ENCODE peak calls at places on chromosomes 3 and 15, in four cellular contexts. One of them, this sample, is unnamed.

GRCh38 chr3:57756022-57756527 is at the start of gene SLMAP:
- DNase-seq in GM19239: peak
- DNase-seq in activated CD4-positive, alpha-beta T cell treated with anti-CD3 and anti-CD28 coated beads, Interleukin-2, amount 50 U/mL, for 1 hour: peak
- DNase-seq in Peyer's patch: peak
- DNase-seq in this sample: peak

GRCh38 chr15:86021281-86022264 is 58.1 kb upstream of the AGBL1 start:
- DNase-seq in GM19239: no peak
- DNase-seq in activated CD4-positive, alpha-beta T cell treated with anti-CD3 and anti-CD28 coated beads, Interleukin-2, amount 50 U/mL, for 1 hour: no peak
- DNase-seq in Peyer's patch: no peak
- DNase-seq in this sample: no peak

GRCh38 chr3:29185706-29186105 is 95.2 kb upstream of the RBMS3 start:
- DNase-seq in GM19239: no peak
- DNase-seq in activated CD4-positive, alpha-beta T cell treated with anti-CD3 and anti-CD28 coated beads, Interleukin-2, amount 50 U/mL, for 1 hour: no peak
- DNase-seq in Peyer's patch: no peak
- DNase-seq in this sample: no peak

GRCh38 chr15:29815000-29815704 is 7.1 kb downstream of the TJP1 start:
- DNase-seq in GM19239: no peak
- DNase-seq in activated CD4-positive, alpha-beta T cell treated with anti-CD3 and anti-CD28 coated beads, Interleukin-2, amount 50 U/mL, for 1 hour: no peak
- DNase-seq in Peyer's patch: no peak
- DNase-seq in this sample: no peak

GRCh38 chr3:193800138-193801043 is 207.4 kb downstream of the OPA1 start:
- DNase-seq in GM19239: no peak
- DNase-seq in activated CD4-positive, alpha-beta T cell treated with anti-CD3 and anti-CD28 coated beads, Interleukin-2, amount 50 U/mL, for 1 hour: no peak
- DNase-seq in Peyer's patch: no peak
- DNase-seq in this sample: no peak

GRCh38 chr3:77254967-77255831 is 215.3 kb downstream of the ROBO2 start:
- DNase-seq in GM19239: peak
- DNase-seq in activated CD4-positive, alpha-beta T cell treated with anti-CD3 and anti-CD28 coated beads, Interleukin-2, amount 50 U/mL, for 1 hour: no peak
- DNase-seq in Peyer's patch: no peak
- DNase-seq in this sample: no peak

GRCh38 chr3:20108869-20109268 is 68.6 kb downstream of the KAT2B start:
- DNase-seq in GM19239: no peak
- DNase-seq in activated CD4-positive, alpha-beta T cell treated with anti-CD3 and anti-CD28 coated beads, Interleukin-2, amount 50 U/mL, for 1 hour: no peak
- DNase-seq in Peyer's patch: no peak
- DNase-seq in this sample: no peak

GRCh38 chr3:108329508-108329907 is 33.2 kb downstream of the HHLA2 start:
- DNase-seq in GM19239: no peak
- DNase-seq in activated CD4-positive, alpha-beta T cell treated with anti-CD3 and anti-CD28 coated beads, Interleukin-2, amount 50 U/mL, for 1 hour: no peak
- DNase-seq in Peyer's patch: no peak
- DNase-seq in this sample: no peak

GRCh38 chr3:55333923-55334322 is 153.2 kb downstream of the WNT5A start:
- DNase-seq in GM19239: no peak
- DNase-seq in activated CD4-positive, alpha-beta T cell treated with anti-CD3 and anti-CD28 coated beads, Interleukin-2, amount 50 U/mL, for 1 hour: no peak
- DNase-seq in Peyer's patch: no peak
- DNase-seq in this sample: no peak

GRCh38 chr15:84840741-84841429 is 23.7 kb downstream of the ALPK3 start:
- DNase-seq in GM19239: no peak
- DNase-seq in activated CD4-positive, alpha-beta T cell treated with anti-CD3 and anti-CD28 coated beads, Interleukin-2, amount 50 U/mL, for 1 hour: no peak
- DNase-seq in Peyer's patch: no peak
- DNase-seq in this sample: no peak

GRCh38 chr3:154758109-154758868 is 321.8 kb upstream of the MME start:
- DNase-seq in GM19239: no peak
- DNase-seq in activated CD4-positive, alpha-beta T cell treated with anti-CD3 and anti-CD28 coated beads, Interleukin-2, amount 50 U/mL, for 1 hour: no peak
- DNase-seq in Peyer's patch: no peak
- DNase-seq in this sample: no peak

GRCh38 chr3:2856062-2856792 is 253.9 kb downstream of the IL5RA start:
- DNase-seq in GM19239: no peak
- DNase-seq in activated CD4-positive, alpha-beta T cell treated with anti-CD3 and anti-CD28 coated beads, Interleukin-2, amount 50 U/mL, for 1 hour: no peak
- DNase-seq in Peyer's patch: no peak
- DNase-seq in this sample: no peak

This sample was measured in spleen.